ENCODE peak calls at places on chromosomes 5 and 9, in six cellular contexts. H is transverse colon, M is astrocyte of the spinal cord, D is progenitor cell of endocrine pancreas, L is osteocyte, J is GM13977. I is an unnamed sample.

GRCh38 chr5:32504923-32505596 is 60.5 kb upstream of the ZFR start:
- DNase-seq in L (peak; percentile 92), J (no peak), D (no peak), M (peak; percentile 96), H (peak; percentile 31), I (peak; percentile 70)

GRCh38 chr9:115672477-115673316 is 480.9 kb upstream of the PAPPA start:
- DNase-seq in L (peak; percentile 85), J (no peak), H (no peak), M (peak; percentile 98), D (no peak), I (no peak)

GRCh38 chr9:132762896-132763295 is 92.6 kb downstream of the GTF3C4 start:
- DNase-seq in D (no peak), L (peak; percentile 44), M (no peak), J (no peak), H (no peak), I (no peak)

GRCh38 chr9:12718482-12719026 is 25.4 kb downstream of the TYRP1 start:
- DNase-seq in D (no peak), M (peak; percentile 83), H (no peak), L (no peak), J (no peak), I (no peak)

GRCh38 chr9:130088056-130088455 is 34.4 kb downstream of the GPR107 start:
- DNase-seq in J (no peak), M (no peak), H (no peak), D (no peak), L (no peak), I (no peak)

GRCh38 chr5:107826311-107827000 is 155.7 kb upstream of the EFNA5 start:
- DNase-seq in M (no peak), J (no peak), D (no peak), L (no peak), H (no peak), I (no peak)

GRCh38 chr5:107338341-107338740 is 332.4 kb downstream of the EFNA5 start:
- DNase-seq in L (no peak), H (no peak), M (no peak), D (no peak), J (no peak), I (no peak)

GRCh38 chr5:74995931-74996330 is 56.4 kb downstream of the GCNT4 start:
- DNase-seq in H (no peak), D (no peak), L (no peak), M (no peak), J (no peak), I (no peak)

GRCh38 chr5:175851727-175852126 is 19.7 kb upstream of the CPLX2 start:
- DNase-seq in M (no peak), J (no peak), L (no peak), H (no peak), D (no peak), I (no peak)

GRCh38 chr9:3136999-3137675 is 293.2 kb upstream of the PUM3 start:
- DNase-seq in L (no peak), D (no peak), J (no peak), H (no peak), M (no peak), I (no peak)

GRCh38 chr5:140342287-140342686 is 4.1 kb downstream of the HBEGF start:
- DNase-seq in L (no peak), M (no peak), H (no peak), D (no peak), J (no peak), I (peak; percentile 31)

GRCh38 chr5:107515521-107515920 is 155.2 kb downstream of the EFNA5 start:
- DNase-seq in L (no peak), D (no peak), M (no peak), H (no peak), J (no peak), I (no peak)

GRCh38 chr5:115291397-115291796 is 5.1 kb downstream of the CCDC112 start:
- DNase-seq in J (no peak), L (no peak), M (no peak), H (no peak), D (no peak), I (no peak)

GRCh38 chr5:30502277-30502676 is 691.2 kb upstream of the CDH6 start:
- DNase-seq in H (no peak), D (no peak), J (no peak), L (no peak), M (peak; percentile 76), I (no peak)

GRCh38 chr9:124010665-124011321 is 775 bp upstream of the LHX2 start:
- DNase-seq in J (peak; percentile 56), M (no peak), D (no peak), L (no peak), H (no peak), I (peak; percentile 55)

GRCh38 chr5:165209101-165209727 is 1703.8 kb downstream of the MAT2B start:
- DNase-seq in M (peak; percentile 30), D (no peak), H (no peak), L (no peak), J (peak; percentile 16), I (no peak)

GRCh38 chr9:133953976-133954709 is 38.0 kb downstream of the VAV2 start:
- DNase-seq in H (no peak), M (no peak), L (no peak), D (no peak), J (peak; percentile 79), I (no peak)

GRCh38 chr9:82488319-82488701 is 499.7 kb downstream of the SPATA31D1 start:
- DNase-seq in M (no peak), J (no peak), D (no peak), L (no peak), H (no peak), I (no peak)

GRCh38 chr9:95770653-95771131 is 104.8 kb upstream of the ERCC6L2 start:
- DNase-seq in M (no peak), H (no peak), L (no peak), J (no peak), D (no peak), I (no peak)

GRCh38 chr5:149053027-149053705 is 9.7 kb downstream of the SH3TC2 start:
- DNase-seq in M (peak; percentile 75), H (no peak), L (no peak), J (no peak), D (no peak), I (no peak)

GRCh38 chr9:124474151-124474550 is 23.9 kb downstream of the ADGRD2 start:
- DNase-seq in H (no peak), D (no peak), L (no peak), J (no peak), M (no peak), I (no peak)

GRCh38 chr5:42531611-42532010 is 108.4 kb downstream of the GHR start:
- DNase-seq in D (no peak), J (no peak), H (no peak), L (no peak), M (no peak), I (no peak)

GRCh38 chr5:79878721-79879336 is 112.2 kb downstream of the MTX3 start:
- DNase-seq in L (no peak), J (peak; percentile 31), D (no peak), M (no peak), H (no peak), I (no peak)

GRCh38 chr9:127945942-127946341 is 8.3 kb upstream of the DPM2 start:
- DNase-seq in J (no peak), D (no peak), H (no peak), M (no peak), L (no peak), I (no peak)

DNA sequence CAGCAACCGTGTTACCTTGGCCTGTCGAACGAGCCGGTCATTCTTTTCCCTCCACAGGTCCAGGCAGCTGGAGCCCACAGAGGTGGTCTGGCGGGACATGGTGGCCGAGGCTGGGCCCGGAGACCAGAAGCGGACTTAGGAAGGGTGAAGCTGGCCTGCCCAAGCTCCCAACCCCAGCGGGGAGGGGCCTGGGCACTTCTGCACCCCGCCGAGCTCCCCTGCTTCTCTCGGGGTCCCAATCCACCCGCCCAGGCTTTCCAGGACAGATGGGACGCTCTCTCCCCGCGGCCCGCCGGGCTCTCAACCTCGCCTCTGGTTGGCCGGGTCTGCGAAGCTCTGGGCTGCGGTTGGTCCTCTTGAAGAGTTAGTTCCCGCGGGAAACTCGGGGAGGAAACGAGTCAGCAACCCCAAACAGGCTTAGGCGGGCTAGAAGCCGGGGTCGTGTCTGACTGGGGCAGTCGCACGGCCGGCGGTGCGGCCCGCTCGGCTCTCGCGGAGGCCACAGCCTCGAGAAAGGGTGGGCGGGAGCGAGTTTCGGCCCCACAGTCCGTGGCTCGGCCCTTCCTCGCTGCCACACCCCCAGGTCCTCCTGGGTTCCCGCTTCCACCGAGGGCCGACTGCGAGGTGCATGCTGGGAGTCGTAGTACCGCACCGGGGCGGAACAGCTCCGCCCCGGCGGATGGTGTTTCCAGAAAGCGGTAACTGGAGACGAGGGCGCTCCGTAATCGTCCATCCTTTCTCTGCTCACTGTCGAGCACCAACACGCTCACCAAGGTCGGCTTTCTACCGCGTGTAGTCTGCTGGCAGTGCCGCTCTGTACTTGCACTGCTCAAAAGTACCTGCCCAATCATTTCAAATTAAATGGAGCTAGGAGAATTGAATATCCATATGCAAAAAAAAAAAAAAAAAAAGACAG is at the start of gene FANCG:
- DNase-seq in H (peak; percentile 93), M (peak; percentile 95), J (peak; percentile 91), L (peak; percentile 95), D (peak; percentile 71), I (peak; percentile 94)
- TF ChIP-seq CTCF in H (no peak), M (no peak), J (no peak), L (peak; percentile 8), D (no peak), I (no peak)

GRCh38 chr9:87500491-87500890 is 2.8 kb downstream of the DAPK1 start:
- DNase-seq in J (peak; percentile 51), H (no peak), M (no peak), D (no peak), L (no peak), I (no peak)
- TF ChIP-seq CTCF in J (no peak), H (no peak), M (no peak), D (no peak), L (peak; percentile 50), I (no peak)

GRCh38 chr5:122760281-122760680 is 14.6 kb upstream of the SNX2 start:
- DNase-seq in D (no peak), M (no peak), J (no peak), L (no peak), H (no peak), I (no peak)

GRCh38 chr5:122757268-122757667 is 17.6 kb upstream of the SNX2 start:
- DNase-seq in J (no peak), D (no peak), L (no peak), H (no peak), M (no peak), I (no peak)

GRCh38 chr5:122761115-122761514 is 13.8 kb upstream of the SNX2 start:
- DNase-seq in H (no peak), D (no peak), L (no peak), J (no peak), M (no peak), I (no peak)

GRCh38 chr5:122759740-122760139 is 15.1 kb upstream of the SNX2 start:
- DNase-seq in H (no peak), D (no peak), M (no peak), J (no peak), L (no peak), I (no peak)

DNA sequence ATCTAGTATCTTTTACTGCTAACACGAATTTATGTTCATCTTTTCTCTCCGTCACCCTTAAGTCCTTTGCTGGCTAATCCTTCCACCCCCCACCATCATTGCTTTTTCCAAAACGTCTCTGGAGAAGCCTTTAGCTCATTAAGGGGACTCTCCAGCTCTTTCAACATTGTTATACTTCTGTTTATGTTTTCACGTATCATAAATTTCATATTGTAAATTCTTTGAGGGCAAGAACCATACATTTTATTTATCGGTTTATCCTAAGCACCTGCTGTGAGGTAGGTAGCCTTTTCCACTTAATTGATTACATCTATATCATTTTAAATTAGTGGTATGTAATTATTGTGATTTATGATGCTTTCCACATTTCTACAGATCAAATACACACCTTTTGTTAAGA is 15.6 kb upstream of the SNX2 start:
- DNase-seq in H (no peak), J (no peak), L (no peak), M (no peak), D (no peak), I (no peak)
- TF ChIP-seq CTCF in H (no peak), J (no peak), L (no peak), M (no peak), D (no peak), I (no peak)

GRCh38 chr5:113295111-113295539 is 139.7 kb downstream of the TSSK1B start:
- DNase-seq in H (no peak), L (no peak), M (no peak), D (no peak), J (no peak), I (no peak)
- TF ChIP-seq CTCF in H (no peak), L (no peak), M (peak; percentile 14), D (no peak), J (no peak), I (no peak)